ENCODE peak calls at places on chromosome 13, in six cellular contexts. H is GM19239, P is cardiac muscle cell, Q is activated T-helper 1 cell treated with Interleukin-2 at 50 U/mL for 16 hours, I is IMR-90, K is H4. V is an unnamed sample.

GRCh38 chr13:46909037-46909436 is 12.2 kb upstream of the HTR2A start:
- DNase-seq in I (no peak), K (no peak), Q (no peak), H (no peak), P (no peak), V (no peak)

GRCh38 chr13:105159794-105160193 is 1375.7 kb downstream of the EFNB2 start:
- DNase-seq in P (no peak), H (no peak), I (no peak), K (no peak), Q (no peak), V (no peak)

GRCh38 chr13:44969858-44970484 is 19.3 kb downstream of the NUFIP1 start:
- DNase-seq in H (no peak), Q (no peak), I (peak), P (peak), K (peak), V (no peak)

GRCh38 chr13:33610471-33611015 is 207.4 kb upstream of the RFC3 start:
- DNase-seq in I (no peak), Q (peak), P (no peak), H (no peak), K (peak), V (peak)

GRCh38 chr13:112928958-112929777 is 39.8 kb upstream of the MCF2L start:
- DNase-seq in P (no peak), H (no peak), I (peak), Q (no peak), K (no peak), V (no peak)

GRCh38 chr13:112078879-112079526 is 12.1 kb downstream of the SOX1 start:
- DNase-seq in K (no peak), P (no peak), Q (no peak), I (no peak), H (no peak), V (no peak)

GRCh38 chr13:43363156-43363918 is 340.0 kb downstream of the DNAJC15 start:
- DNase-seq in I (peak), P (no peak), Q (no peak), H (no peak), K (no peak), V (no peak)

GRCh38 chr13:99980201-99981114 is 1.1 kb upstream of the ZIC2 start:
- DNase-seq in P (peak), I (peak), Q (no peak), H (no peak), K (peak), V (no peak)

GRCh38 chr13:75329723-75330122 is 152.2 kb downstream of the TBC1D4 start:
- DNase-seq in H (no peak), P (no peak), K (no peak), Q (no peak), I (no peak), V (no peak)

GRCh38 chr13:112940236-112940635 is 28.8 kb upstream of the MCF2L start:
- DNase-seq in H (no peak), K (no peak), P (no peak), I (no peak), Q (no peak), V (peak)

GRCh38 chr13:39942901-39943273 is 287.4 kb downstream of the COG6 start:
- DNase-seq in Q (peak), P (peak), H (peak), K (peak), I (peak), V (no peak)

GRCh38 chr13:106526748-106527488 is 8.5 kb downstream of the EFNB2 start:
- DNase-seq in P (no peak), Q (no peak), H (no peak), K (no peak), I (no peak), V (no peak)

GRCh38 chr13:60757481-60757880 is 360.5 kb downstream of the TDRD3 start:
- DNase-seq in I (no peak), P (no peak), H (no peak), Q (no peak), K (no peak), V (no peak)

GRCh38 chr13:38687246-38688229 is 661 bp downstream of the FREM2 start:
- DNase-seq in P (peak), Q (no peak), K (no peak), H (no peak), I (no peak), V (no peak)

GRCh38 chr13:33284916-33285315 is 639 bp downstream of the STARD13 start:
- DNase-seq in K (no peak), Q (no peak), H (no peak), P (no peak), I (no peak), V (no peak)

GRCh38 chr13:21050288-21051197 is 10.8 kb downstream of the LATS2 start:
- DNase-seq in K (no peak), H (no peak), P (no peak), I (no peak), Q (no peak), V (no peak)

GRCh38 chr13:98141938-98142426 is 912 bp upstream of the FARP1 start:
- DNase-seq in P (no peak), H (no peak), K (no peak), I (no peak), Q (no peak), V (no peak)

GRCh38 chr13:101903890-101904289 is 451.4 kb downstream of the ITGBL1 start:
- DNase-seq in I (no peak), H (no peak), Q (no peak), K (no peak), P (no peak), V (no peak)

V was measured in anterior cingulate cortex.